ENCODE peak calls at places on chromosomes 1 and 21, in seven cellular contexts. One of them, this sample, is unnamed.

GRCh38 chr1:55568732-55569131 is 353.6 kb upstream of the USP24 start:
- DNase-seq in A172: no peak
- DNase-seq in endothelial cell: no peak
- DNase-seq in left ventricle myocardium superior: no peak
- DNase-seq in HCEC 1CT: no peak
- DNase-seq in EL: no peak
- DNase-seq in HTR-8/SVneo: no peak
- DNase-seq in this sample: no peak

GRCh38 chr1:57797084-57797483 is 373.2 kb upstream of the DAB1 start:
- DNase-seq in A172: no peak
- DNase-seq in endothelial cell: no peak
- DNase-seq in left ventricle myocardium superior: no peak
- DNase-seq in HCEC 1CT: no peak
- DNase-seq in EL: no peak
- DNase-seq in HTR-8/SVneo: no peak
- DNase-seq in this sample: no peak

GRCh38 chr1:204334455-204334854 is 25.3 kb downstream of the PLEKHA6 start:
- DNase-seq in A172: no peak
- DNase-seq in endothelial cell: no peak
- DNase-seq in left ventricle myocardium superior: no peak
- DNase-seq in HCEC 1CT: no peak
- DNase-seq in EL: no peak
- DNase-seq in HTR-8/SVneo: no peak
- DNase-seq in this sample: no peak

GRCh38 chr1:216261631-216262030 is 161.6 kb downstream of the USH2A start:
- DNase-seq in A172: no peak
- DNase-seq in endothelial cell: no peak
- DNase-seq in left ventricle myocardium superior: no peak
- DNase-seq in HCEC 1CT: no peak
- DNase-seq in EL: no peak
- DNase-seq in HTR-8/SVneo: no peak
- DNase-seq in this sample: no peak

GRCh38 chr21:45556645-45557601 is 14.7 kb upstream of the SLC19A1 start:
- DNase-seq in A172: no peak
- DNase-seq in endothelial cell: no peak
- DNase-seq in left ventricle myocardium superior: peak; percentile 35
- DNase-seq in HCEC 1CT: no peak
- DNase-seq in EL: no peak
- DNase-seq in HTR-8/SVneo: no peak
- DNase-seq in this sample: no peak

GRCh38 chr1:61278966-61279365 is 196.6 kb downstream of the NFIA start:
- DNase-seq in A172: no peak
- DNase-seq in endothelial cell: no peak
- DNase-seq in left ventricle myocardium superior: no peak
- DNase-seq in HCEC 1CT: no peak
- DNase-seq in EL: no peak
- DNase-seq in HTR-8/SVneo: no peak
- DNase-seq in this sample: no peak

GRCh38 chr21:45308211-45309068 is 20.7 kb upstream of the POFUT2 start:
- DNase-seq in A172: peak; percentile 90
- DNase-seq in endothelial cell: no peak
- DNase-seq in left ventricle myocardium superior: peak; percentile 63
- DNase-seq in HCEC 1CT: no peak
- DNase-seq in EL: peak; percentile 57
- DNase-seq in HTR-8/SVneo: no peak
- DNase-seq in this sample: peak; percentile 75

GRCh38 chr1:222749927-222750326 is 12.9 kb downstream of the FAM177B start:
- DNase-seq in A172: no peak
- DNase-seq in endothelial cell: no peak
- DNase-seq in left ventricle myocardium superior: no peak
- DNase-seq in HCEC 1CT: no peak
- DNase-seq in EL: no peak
- DNase-seq in HTR-8/SVneo: no peak
- DNase-seq in this sample: no peak

GRCh38 chr1:9166289-9167235 is 37.7 kb upstream of the GPR157 start:
- DNase-seq in A172: no peak
- DNase-seq in endothelial cell: no peak
- DNase-seq in left ventricle myocardium superior: no peak
- DNase-seq in HCEC 1CT: no peak
- DNase-seq in EL: peak; percentile 80
- DNase-seq in HTR-8/SVneo: no peak
- DNase-seq in this sample: peak; percentile 94

GRCh38 chr1:36023098-36023769 is 60.7 kb upstream of the TEKT2 start:
- DNase-seq in A172: no peak
- DNase-seq in endothelial cell: no peak
- DNase-seq in left ventricle myocardium superior: no peak
- DNase-seq in HCEC 1CT: no peak
- DNase-seq in EL: no peak
- DNase-seq in HTR-8/SVneo: no peak
- DNase-seq in this sample: no peak

GRCh38 chr1:3787347-3787710 is 9.0 kb downstream of the LRRC47 start:
- DNase-seq in A172: no peak
- DNase-seq in endothelial cell: no peak
- DNase-seq in left ventricle myocardium superior: no peak
- DNase-seq in HCEC 1CT: no peak
- DNase-seq in EL: no peak
- DNase-seq in HTR-8/SVneo: no peak
- DNase-seq in this sample: no peak

GRCh38 chr21:18164933-18165332 is 79.7 kb upstream of the CHODL start:
- DNase-seq in A172: no peak
- DNase-seq in endothelial cell: no peak
- DNase-seq in left ventricle myocardium superior: no peak
- DNase-seq in HCEC 1CT: no peak
- DNase-seq in EL: no peak
- DNase-seq in HTR-8/SVneo: no peak
- DNase-seq in this sample: no peak

GRCh38 chr1:89989791-89990190 is 5.1 kb upstream of the ZNF326 start:
- DNase-seq in A172: no peak
- DNase-seq in endothelial cell: no peak
- DNase-seq in left ventricle myocardium superior: no peak
- DNase-seq in HCEC 1CT: no peak
- DNase-seq in EL: no peak
- DNase-seq in HTR-8/SVneo: no peak
- DNase-seq in this sample: no peak

GRCh38 chr1:21262282-21263051 is 27.8 kb downstream of the ECE1 start:
- DNase-seq in A172: peak; percentile 75
- DNase-seq in endothelial cell: no peak
- DNase-seq in left ventricle myocardium superior: peak; percentile 89
- DNase-seq in HCEC 1CT: peak; percentile 89
- DNase-seq in EL: peak; percentile 89
- DNase-seq in HTR-8/SVneo: no peak
- DNase-seq in this sample: peak; percentile 82

GRCh38 chr1:59015708-59016107 is 231.9 kb upstream of the JUN start:
- DNase-seq in A172: peak; percentile 60
- DNase-seq in endothelial cell: no peak
- DNase-seq in left ventricle myocardium superior: no peak
- DNase-seq in HCEC 1CT: peak; percentile 90
- DNase-seq in EL: peak; percentile 90
- DNase-seq in HTR-8/SVneo: peak; percentile 45
- DNase-seq in this sample: peak; percentile 86

GRCh38 chr1:91863498-91863897 is 22.5 kb downstream of the TGFBR3 start:
- DNase-seq in A172: no peak
- DNase-seq in endothelial cell: no peak
- DNase-seq in left ventricle myocardium superior: no peak
- DNase-seq in HCEC 1CT: no peak
- DNase-seq in EL: no peak
- DNase-seq in HTR-8/SVneo: no peak
- DNase-seq in this sample: no peak

GRCh38 chr1:186213225-186213607 is 161.8 kb downstream of the TPR start:
- DNase-seq in A172: no peak
- DNase-seq in endothelial cell: no peak
- DNase-seq in left ventricle myocardium superior: no peak
- DNase-seq in HCEC 1CT: no peak
- DNase-seq in EL: no peak
- DNase-seq in HTR-8/SVneo: no peak
- DNase-seq in this sample: no peak

GRCh38 chr1:169694304-169694703 is 17.1 kb downstream of the SELL start:
- DNase-seq in A172: no peak
- DNase-seq in endothelial cell: no peak
- DNase-seq in left ventricle myocardium superior: no peak
- DNase-seq in HCEC 1CT: no peak
- DNase-seq in EL: no peak
- DNase-seq in HTR-8/SVneo: no peak
- DNase-seq in this sample: no peak

GRCh38 chr1:225653463-225654276 is 747 bp upstream of the ENAH start:
- DNase-seq in A172: peak; percentile 66
- DNase-seq in endothelial cell: peak; percentile 56
- DNase-seq in left ventricle myocardium superior: peak; percentile 80
- DNase-seq in HCEC 1CT: peak; percentile 77
- DNase-seq in EL: peak; percentile 77
- DNase-seq in HTR-8/SVneo: peak; percentile 34
- DNase-seq in this sample: peak; percentile 82

GRCh38 chr1:21842606-21843162 is 30.6 kb downstream of the LDLRAD2 start:
- DNase-seq in A172: no peak
- DNase-seq in endothelial cell: no peak
- DNase-seq in left ventricle myocardium superior: no peak
- DNase-seq in HCEC 1CT: no peak
- DNase-seq in EL: no peak
- DNase-seq in HTR-8/SVneo: no peak
- DNase-seq in this sample: no peak

GRCh38 chr1:187245201-187245600 is 416.5 kb downstream of the PLA2G4A start:
- DNase-seq in A172: no peak
- DNase-seq in endothelial cell: no peak
- DNase-seq in left ventricle myocardium superior: no peak
- DNase-seq in HCEC 1CT: no peak
- DNase-seq in EL: no peak
- DNase-seq in HTR-8/SVneo: no peak
- DNase-seq in this sample: no peak

GRCh38 chr21:25342811-25343210 is 264.5 kb downstream of the MRPL39 start:
- DNase-seq in A172: peak; percentile 69
- DNase-seq in endothelial cell: no peak
- DNase-seq in left ventricle myocardium superior: no peak
- DNase-seq in HCEC 1CT: peak; percentile 24
- DNase-seq in EL: peak; percentile 53
- DNase-seq in HTR-8/SVneo: no peak
- DNase-seq in this sample: no peak

GRCh38 chr21:41664881-41665765 is 101.7 kb downstream of the RIPK4 start:
- DNase-seq in A172: peak; percentile 67
- DNase-seq in endothelial cell: no peak
- DNase-seq in left ventricle myocardium superior: no peak
- DNase-seq in HCEC 1CT: peak; percentile 3
- DNase-seq in EL: peak; percentile 71
- DNase-seq in HTR-8/SVneo: no peak
- DNase-seq in this sample: peak; percentile 83

GRCh38 chr1:168637350-168637991 is 61.1 kb downstream of the XCL1 start:
- DNase-seq in A172: peak; percentile 61
- DNase-seq in endothelial cell: peak; percentile 19
- DNase-seq in left ventricle myocardium superior: no peak
- DNase-seq in HCEC 1CT: peak; percentile 58
- DNase-seq in EL: peak; percentile 36
- DNase-seq in HTR-8/SVneo: no peak
- DNase-seq in this sample: peak; percentile 67

GRCh38 chr1:203692565-203693470 is 66.2 kb downstream of the ATP2B4 start:
- DNase-seq in A172: peak; percentile 96
- DNase-seq in endothelial cell: no peak
- DNase-seq in left ventricle myocardium superior: peak; percentile 87
- DNase-seq in HCEC 1CT: peak; percentile 97
- DNase-seq in EL: peak; percentile 98
- DNase-seq in HTR-8/SVneo: peak; percentile 86
- DNase-seq in this sample: peak; percentile 93

GRCh38 chr1:151596166-151596933 is 15.5 kb upstream of the SNX27 start:
- DNase-seq in A172: peak; percentile 98
- DNase-seq in endothelial cell: no peak
- DNase-seq in left ventricle myocardium superior: no peak
- DNase-seq in HCEC 1CT: no peak
- DNase-seq in EL: peak; percentile 25
- DNase-seq in HTR-8/SVneo: no peak
- DNase-seq in this sample: peak; percentile 93

GRCh38 chr1:86645866-86646647 is 58.3 kb upstream of the SH3GLB1 start:
- DNase-seq in A172: no peak
- DNase-seq in endothelial cell: no peak
- DNase-seq in left ventricle myocardium superior: no peak
- DNase-seq in HCEC 1CT: no peak
- DNase-seq in EL: no peak
- DNase-seq in HTR-8/SVneo: no peak
- DNase-seq in this sample: no peak

GRCh38 chr1:212691561-212692071 is 8.0 kb downstream of the BATF3 start:
- DNase-seq in A172: no peak
- DNase-seq in endothelial cell: no peak
- DNase-seq in left ventricle myocardium superior: no peak
- DNase-seq in HCEC 1CT: no peak
- DNase-seq in EL: no peak
- DNase-seq in HTR-8/SVneo: no peak
- DNase-seq in this sample: no peak

GRCh38 chr21:41834926-41835663 is 44.0 kb downstream of the PRDM15 start:
- DNase-seq in A172: no peak
- DNase-seq in endothelial cell: no peak
- DNase-seq in left ventricle myocardium superior: no peak
- DNase-seq in HCEC 1CT: no peak
- DNase-seq in EL: no peak
- DNase-seq in HTR-8/SVneo: no peak
- DNase-seq in this sample: no peak

GRCh38 chr21:41188476-41189146 is 20.7 kb downstream of the BACE2 start:
- DNase-seq in A172: no peak
- DNase-seq in endothelial cell: no peak
- DNase-seq in left ventricle myocardium superior: no peak
- DNase-seq in HCEC 1CT: no peak
- DNase-seq in EL: no peak
- DNase-seq in HTR-8/SVneo: no peak
- DNase-seq in this sample: no peak

GRCh38 chr1:232793944-232794343 is 11.3 kb upstream of the MAP10 start:
- DNase-seq in A172: peak; percentile 78
- DNase-seq in endothelial cell: no peak
- DNase-seq in left ventricle myocardium superior: no peak
- DNase-seq in HCEC 1CT: peak; percentile 11
- DNase-seq in EL: peak; percentile 73
- DNase-seq in HTR-8/SVneo: peak; percentile 44
- DNase-seq in this sample: peak; percentile 80

GRCh38 chr21:38241029-38241740 is 15.6 kb upstream of the KCNJ15 start:
- DNase-seq in A172: peak; percentile 87
- DNase-seq in endothelial cell: no peak
- DNase-seq in left ventricle myocardium superior: peak; percentile 56
- DNase-seq in HCEC 1CT: no peak
- DNase-seq in EL: peak; percentile 54
- DNase-seq in HTR-8/SVneo: no peak
- DNase-seq in this sample: peak; percentile 85

This sample was measured in Daoy.